ENCODE peak calls at places on chromosomes 7 and 10, in five cellular contexts. One of them, this sample, is unnamed.

GRCh38 chr10:124999433-125000365 is 57.8 kb downstream of the ZRANB1 start:
- DNase-seq in adrenal gland: peak
- DNase-seq in aorta: peak
- DNase-seq in uterus: peak
- DNase-seq in brain microvascular endothelial cell: peak
- DNase-seq in this sample: no peak

GRCh38 chr7:4115941-4116610 is 566.0 kb upstream of the FOXK1 start:
- DNase-seq in aorta: peak
- DNase-seq in uterus: no peak
- DNase-seq in brain microvascular endothelial cell: no peak
- DNase-seq in adrenal gland: no peak
- DNase-seq in this sample: no peak

GRCh38 chr10:22693371-22693784 is 21.0 kb downstream of the PIP4K2A start:
- DNase-seq in adrenal gland: peak
- DNase-seq in brain microvascular endothelial cell: peak
- DNase-seq in uterus: no peak
- DNase-seq in aorta: no peak
- DNase-seq in this sample: peak

GRCh38 chr10:112271982-112272381 is 11.2 kb upstream of the TECTB start:
- DNase-seq in brain microvascular endothelial cell: peak
- DNase-seq in adrenal gland: no peak
- DNase-seq in aorta: no peak
- DNase-seq in uterus: no peak
- DNase-seq in this sample: peak

GRCh38 chr7:144454-144826 is 47.9 kb upstream of the FAM20C start:
- DNase-seq in aorta: peak
- DNase-seq in adrenal gland: no peak
- DNase-seq in uterus: peak
- DNase-seq in brain microvascular endothelial cell: no peak
- DNase-seq in this sample: no peak

GRCh38 chr10:59595584-59595983 is 114.1 kb downstream of the SLC16A9 start:
- DNase-seq in uterus: no peak
- DNase-seq in brain microvascular endothelial cell: no peak
- DNase-seq in adrenal gland: no peak
- DNase-seq in aorta: no peak
- DNase-seq in this sample: no peak

GRCh38 chr7:130070900-130071622 is 727 bp downstream of the KLHDC10 start:
- DNase-seq in uterus: no peak
- DNase-seq in adrenal gland: no peak
- DNase-seq in aorta: no peak
- DNase-seq in brain microvascular endothelial cell: no peak
- DNase-seq in this sample: no peak

GRCh38 chr10:46226232-46226631 is 60.6 kb upstream of the ANTXRL start:
- DNase-seq in brain microvascular endothelial cell: no peak
- DNase-seq in adrenal gland: no peak
- DNase-seq in uterus: no peak
- DNase-seq in aorta: no peak
- DNase-seq in this sample: no peak

GRCh38 chr7:24764972-24765744 is 7.9 kb upstream of the GSDME start:
- DNase-seq in adrenal gland: no peak
- DNase-seq in brain microvascular endothelial cell: peak
- DNase-seq in uterus: no peak
- DNase-seq in aorta: no peak
- DNase-seq in this sample: peak

GRCh38 chr10:103397191-103397825 is 882 bp downstream of the PDCD11 start:
- DNase-seq in uterus: no peak
- DNase-seq in adrenal gland: no peak
- DNase-seq in brain microvascular endothelial cell: peak
- DNase-seq in aorta: no peak
- DNase-seq in this sample: no peak

GRCh38 chr7:73721237-73721848 is 1.9 kb upstream of the STX1A start:
- DNase-seq in brain microvascular endothelial cell: no peak
- DNase-seq in aorta: peak
- DNase-seq in adrenal gland: peak
- DNase-seq in uterus: no peak
- DNase-seq in this sample: no peak

GRCh38 chr10:84076540-84077195 is 62.6 kb upstream of the GHITM start:
- DNase-seq in uterus: peak
- DNase-seq in brain microvascular endothelial cell: peak
- DNase-seq in adrenal gland: no peak
- DNase-seq in aorta: no peak
- DNase-seq in this sample: no peak

GRCh38 chr10:335151-335800 is 200.0 kb downstream of the ZMYND11 start:
- DNase-seq in brain microvascular endothelial cell: no peak
- DNase-seq in adrenal gland: peak
- DNase-seq in uterus: no peak
- DNase-seq in aorta: no peak
- DNase-seq in this sample: no peak

GRCh38 chr10:29386347-29386999 is 97.6 kb downstream of the LYZL1 start:
- DNase-seq in uterus: no peak
- DNase-seq in brain microvascular endothelial cell: no peak
- DNase-seq in adrenal gland: peak
- DNase-seq in aorta: no peak
- DNase-seq in this sample: no peak

GRCh38 chr7:30453859-30454258 is 24.7 kb downstream of the NOD1 start:
- DNase-seq in adrenal gland: no peak
- DNase-seq in brain microvascular endothelial cell: no peak
- DNase-seq in uterus: no peak
- DNase-seq in aorta: no peak
- DNase-seq in this sample: no peak

GRCh38 chr10:104337985-104338735 is at the start of gene ITPRIP:
- DNase-seq in adrenal gland: peak
- DNase-seq in brain microvascular endothelial cell: peak
- DNase-seq in aorta: peak
- DNase-seq in uterus: peak
- DNase-seq in this sample: peak

GRCh38 chr10:48404646-48405045 is 98.2 kb downstream of the MAPK8 start:
- DNase-seq in uterus: no peak
- DNase-seq in brain microvascular endothelial cell: no peak
- DNase-seq in adrenal gland: no peak
- DNase-seq in aorta: no peak
- DNase-seq in this sample: peak

GRCh38 chr7:1559626-1560590 is 3.9 kb upstream of the TMEM184A start:
- DNase-seq in adrenal gland: no peak
- DNase-seq in aorta: no peak
- DNase-seq in brain microvascular endothelial cell: no peak
- DNase-seq in uterus: no peak
- DNase-seq in this sample: no peak

GRCh38 chr7:20454202-20454601 is 123.5 kb downstream of the ITGB8 start:
- DNase-seq in brain microvascular endothelial cell: no peak
- DNase-seq in uterus: no peak
- DNase-seq in adrenal gland: no peak
- DNase-seq in aorta: no peak
- DNase-seq in this sample: no peak

GRCh38 chr10:36730316-36730715 is 395.1 kb upstream of the ANKRD30A start:
- DNase-seq in aorta: no peak
- DNase-seq in brain microvascular endothelial cell: no peak
- DNase-seq in adrenal gland: no peak
- DNase-seq in uterus: no peak
- DNase-seq in this sample: no peak

GRCh38 chr7:104415700-104416099 is 87.3 kb downstream of the LHFPL3 start:
- DNase-seq in uterus: no peak
- DNase-seq in brain microvascular endothelial cell: no peak
- DNase-seq in adrenal gland: no peak
- DNase-seq in aorta: no peak
- DNase-seq in this sample: no peak

GRCh38 chr7:148537435-148537834 is 53.1 kb upstream of the C7orf33 start:
- DNase-seq in aorta: no peak
- DNase-seq in adrenal gland: no peak
- DNase-seq in uterus: no peak
- DNase-seq in brain microvascular endothelial cell: no peak
- DNase-seq in this sample: no peak

GRCh38 chr10:62083413-62083794 is 181.9 kb downstream of the ARID5B start:
- DNase-seq in uterus: no peak
- DNase-seq in brain microvascular endothelial cell: peak
- DNase-seq in aorta: no peak
- DNase-seq in adrenal gland: no peak
- DNase-seq in this sample: no peak

GRCh38 chr7:66376264-66376945 is 171.3 kb downstream of the TPST1 start:
- DNase-seq in uterus: no peak
- DNase-seq in aorta: no peak
- DNase-seq in brain microvascular endothelial cell: no peak
- DNase-seq in adrenal gland: no peak
- DNase-seq in this sample: no peak

GRCh38 chr7:158781976-158782637 is 47.2 kb downstream of the ESYT2 start:
- DNase-seq in brain microvascular endothelial cell: no peak
- DNase-seq in adrenal gland: no peak
- DNase-seq in aorta: no peak
- DNase-seq in uterus: no peak
- DNase-seq in this sample: no peak

GRCh38 chr7:148303295-148304013 is 287.1 kb upstream of the C7orf33 start:
- DNase-seq in adrenal gland: peak
- DNase-seq in brain microvascular endothelial cell: peak
- DNase-seq in uterus: peak
- DNase-seq in aorta: peak
- DNase-seq in this sample: peak

GRCh38 chr10:100788027-100788900 is 42.9 kb downstream of the PAX2 start:
- DNase-seq in brain microvascular endothelial cell: no peak
- DNase-seq in uterus: no peak
- DNase-seq in aorta: no peak
- DNase-seq in adrenal gland: no peak
- DNase-seq in this sample: no peak

GRCh38 chr7:55567495-55568070 is 4.7 kb downstream of the VOPP1 start:
- DNase-seq in adrenal gland: no peak
- DNase-seq in aorta: no peak
- DNase-seq in uterus: no peak
- DNase-seq in brain microvascular endothelial cell: no peak
- DNase-seq in this sample: no peak

GRCh38 chr7:2000153-2000687 is 232.5 kb downstream of the MAD1L1 start:
- DNase-seq in uterus: no peak
- DNase-seq in adrenal gland: no peak
- DNase-seq in brain microvascular endothelial cell: no peak
- DNase-seq in aorta: no peak
- DNase-seq in this sample: no peak

GRCh38 chr10:116873134-116873533 is 23.8 kb downstream of the ENO4 start:
- DNase-seq in aorta: no peak
- DNase-seq in brain microvascular endothelial cell: no peak
- DNase-seq in uterus: no peak
- DNase-seq in adrenal gland: no peak
- DNase-seq in this sample: no peak

GRCh38 chr10:42988517-42989395 is 88.1 kb upstream of the RET start:
- DNase-seq in brain microvascular endothelial cell: no peak
- DNase-seq in uterus: peak
- DNase-seq in aorta: no peak
- DNase-seq in adrenal gland: no peak
- DNase-seq in this sample: no peak

GRCh38 chr10:33695536-33695935 is 361.1 kb upstream of the NRP1 start:
- DNase-seq in adrenal gland: no peak
- DNase-seq in uterus: no peak
- DNase-seq in brain microvascular endothelial cell: no peak
- DNase-seq in aorta: no peak
- DNase-seq in this sample: no peak

GRCh38 chr7:22357311-22358175 is 589 bp upstream of the RAPGEF5 start:
- DNase-seq in uterus: no peak
- DNase-seq in adrenal gland: no peak
- DNase-seq in aorta: no peak
- DNase-seq in brain microvascular endothelial cell: no peak
- DNase-seq in this sample: no peak

GRCh38 chr7:22356010-22356854 is 722 bp downstream of the RAPGEF5 start:
- DNase-seq in uterus: no peak
- DNase-seq in brain microvascular endothelial cell: no peak
- DNase-seq in aorta: no peak
- DNase-seq in adrenal gland: no peak
- DNase-seq in this sample: no peak

GRCh38 chr7:22359156-22359697 is 2.3 kb upstream of the RAPGEF5 start:
- DNase-seq in uterus: no peak
- DNase-seq in aorta: no peak
- DNase-seq in brain microvascular endothelial cell: no peak
- DNase-seq in adrenal gland: no peak
- DNase-seq in this sample: no peak

GRCh38 chr7:22355620-22356009 is 1.3 kb downstream of the RAPGEF5 start:
- DNase-seq in brain microvascular endothelial cell: no peak
- DNase-seq in adrenal gland: no peak
- DNase-seq in aorta: no peak
- DNase-seq in uterus: no peak
- DNase-seq in this sample: no peak

DNA sequence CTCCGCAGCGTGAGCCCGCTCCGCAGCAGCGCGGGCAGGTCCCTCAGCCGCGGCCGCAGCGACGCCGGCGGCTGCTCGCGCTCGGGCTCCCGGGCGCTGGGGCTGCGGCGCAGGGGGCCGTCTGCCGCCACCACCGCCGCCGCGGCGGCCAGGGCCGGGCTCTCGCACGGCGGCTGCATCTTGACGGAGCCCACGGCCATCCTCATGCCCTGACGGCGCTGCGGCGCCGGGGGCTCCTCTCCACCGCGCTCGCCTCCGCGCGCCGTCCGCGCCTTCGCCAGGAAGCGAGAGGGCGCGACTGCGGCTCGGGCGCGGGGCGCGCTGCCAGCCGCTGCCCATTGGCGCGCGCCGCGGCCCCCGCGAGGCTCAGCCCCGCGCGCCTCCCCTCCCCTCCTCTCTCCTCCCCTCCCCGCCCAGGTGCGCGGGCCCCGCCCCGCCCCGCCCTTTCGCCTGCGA is at the start of gene RAPGEF5:
- DNase-seq in aorta: no peak
- DNase-seq in adrenal gland: no peak
- DNase-seq in uterus: no peak
- DNase-seq in brain microvascular endothelial cell: no peak
- DNase-seq in this sample: no peak
- H3K4me3 ChIP-seq in aorta: peak
- H3K4me3 ChIP-seq in adrenal gland: no peak
- H3K4me3 ChIP-seq in uterus: peak
- H3K4me3 ChIP-seq in brain microvascular endothelial cell: peak
- H3K4me3 ChIP-seq in this sample: peak

GRCh38 chr10:24462889-24463552 is 254.1 kb downstream of the KIAA1217 start:
- DNase-seq in brain microvascular endothelial cell: peak
- DNase-seq in adrenal gland: no peak
- DNase-seq in uterus: no peak
- DNase-seq in aorta: no peak
- DNase-seq in this sample: no peak
- H3K4me3 ChIP-seq in brain microvascular endothelial cell: no peak
- H3K4me3 ChIP-seq in adrenal gland: no peak
- H3K4me3 ChIP-seq in uterus: no peak
- H3K4me3 ChIP-seq in aorta: no peak
- H3K4me3 ChIP-seq in this sample: no peak

GRCh38 chr7:8443871-8444756 is 10.7 kb downstream of the NXPH1 start:
- DNase-seq in uterus: no peak
- DNase-seq in aorta: no peak
- DNase-seq in brain microvascular endothelial cell: no peak
- DNase-seq in adrenal gland: peak
- DNase-seq in this sample: no peak
- H3K4me3 ChIP-seq in uterus: no peak
- H3K4me3 ChIP-seq in aorta: no peak
- H3K4me3 ChIP-seq in brain microvascular endothelial cell: no peak
- H3K4me3 ChIP-seq in adrenal gland: no peak
- H3K4me3 ChIP-seq in this sample: no peak

GRCh38 chr10:60825520-60825919 is 47.2 kb downstream of the CDK1 start:
- DNase-seq in uterus: no peak
- DNase-seq in brain microvascular endothelial cell: no peak
- DNase-seq in adrenal gland: no peak
- DNase-seq in aorta: no peak
- DNase-seq in this sample: no peak

GRCh38 chr10:60823324-60823723 is 45.0 kb downstream of the CDK1 start:
- DNase-seq in brain microvascular endothelial cell: no peak
- DNase-seq in aorta: no peak
- DNase-seq in uterus: no peak
- DNase-seq in adrenal gland: no peak
- DNase-seq in this sample: no peak

GRCh38 chr10:60828489-60828852 is 50.2 kb downstream of the CDK1 start:
- DNase-seq in uterus: no peak
- DNase-seq in aorta: no peak
- DNase-seq in adrenal gland: no peak
- DNase-seq in brain microvascular endothelial cell: peak
- DNase-seq in this sample: no peak

GRCh38 chr10:60827791-60828488 is 49.7 kb downstream of the CDK1 start:
- DNase-seq in brain microvascular endothelial cell: peak
- DNase-seq in aorta: no peak
- DNase-seq in adrenal gland: peak
- DNase-seq in uterus: no peak
- DNase-seq in this sample: peak
- H3K4me3 ChIP-seq in brain microvascular endothelial cell: no peak
- H3K4me3 ChIP-seq in aorta: no peak
- H3K4me3 ChIP-seq in adrenal gland: no peak
- H3K4me3 ChIP-seq in uterus: no peak
- H3K4me3 ChIP-seq in this sample: no peak